ENCODE peak calls at places on chromosome 11, in seven cellular contexts. A, L, W, D, M, Z and V are unnamed samples.
A peak's percentile ranks its signal among the peaks of the same experiment; 100 is the strongest.

GRCh38 chr11:111512296-111513239 is at the start of gene BTG4:
- DNase-seq in A (no peak), L (peak; percentile 43), W (peak; percentile 75), D (no peak), M (no peak), Z (peak; percentile 51), V (no peak)

GRCh38 chr11:67732045-67732787 is 57.8 kb upstream of the ALDH3B2 start:
- DNase-seq in A (no peak), L (peak; percentile 22), W (peak; percentile 78), D (peak; percentile 33), M (peak; percentile 6), Z (no peak), V (no peak)

GRCh38 chr11:66478823-66479740 is 1.2 kb upstream of the DPP3 start:
- DNase-seq in A (peak; percentile 65), L (peak; percentile 72), W (peak; percentile 84), D (peak; percentile 55), M (no peak), Z (peak; percentile 81), V (no peak)

GRCh38 chr11:115051938-115052590 is 373.7 kb downstream of the NXPE2 start:
- DNase-seq in A (no peak), L (no peak), W (no peak), D (no peak), M (no peak), Z (no peak), V (no peak)

GRCh38 chr11:43962383-43962969 is 20.0 kb downstream of the C11orf96 start:
- DNase-seq in A (no peak), L (no peak), W (no peak), D (no peak), M (no peak), Z (no peak), V (no peak)

GRCh38 chr11:16382638-16383380 is 26.5 kb upstream of the SOX6 start:
- DNase-seq in A (no peak), L (no peak), W (no peak), D (no peak), M (no peak), Z (no peak), V (no peak)

GRCh38 chr11:110433393-110434333 is 3.9 kb downstream of the FDX1 start:
- DNase-seq in A (peak; percentile 47), L (peak; percentile 41), W (no peak), D (no peak), M (no peak), Z (no peak), V (no peak)

GRCh38 chr11:6618117-6619020 is 853 bp downstream of the TPP1 start:
- DNase-seq in A (peak; percentile 98), L (no peak), W (peak; percentile 76), D (no peak), M (peak; percentile 65), Z (peak; percentile 85), V (peak; percentile 92)

GRCh38 chr11:128187829-128188228 is 399.5 kb downstream of the ETS1 start:
- DNase-seq in A (no peak), L (no peak), W (no peak), D (no peak), M (no peak), Z (no peak), V (no peak)

GRCh38 chr11:108278546-108278945 is 55.7 kb downstream of the ATM start:
- DNase-seq in A (peak; percentile 3), L (no peak), W (no peak), D (no peak), M (no peak), Z (no peak), V (no peak)

GRCh38 chr11:65915821-65916251 is 3.0 kb downstream of the C11orf68 start:
- DNase-seq in A (peak; percentile 96), L (no peak), W (peak; percentile 90), D (peak; percentile 59), M (no peak), Z (peak; percentile 97), V (peak; percentile 85)

GRCh38 chr11:18144243-18144642 is 11.9 kb downstream of the MRGPRX3 start:
- DNase-seq in A (no peak), L (no peak), W (no peak), D (no peak), M (no peak), Z (no peak), V (no peak)

GRCh38 chr11:18145837-18146236 is 13.5 kb downstream of the MRGPRX3 start:
- DNase-seq in A (no peak), L (no peak), W (no peak), D (no peak), M (no peak), Z (no peak), V (no peak)

GRCh38 chr11:18140145-18140544 is 7.8 kb downstream of the MRGPRX3 start:
- DNase-seq in A (no peak), L (no peak), W (no peak), D (no peak), M (no peak), Z (no peak), V (no peak)

DNA sequence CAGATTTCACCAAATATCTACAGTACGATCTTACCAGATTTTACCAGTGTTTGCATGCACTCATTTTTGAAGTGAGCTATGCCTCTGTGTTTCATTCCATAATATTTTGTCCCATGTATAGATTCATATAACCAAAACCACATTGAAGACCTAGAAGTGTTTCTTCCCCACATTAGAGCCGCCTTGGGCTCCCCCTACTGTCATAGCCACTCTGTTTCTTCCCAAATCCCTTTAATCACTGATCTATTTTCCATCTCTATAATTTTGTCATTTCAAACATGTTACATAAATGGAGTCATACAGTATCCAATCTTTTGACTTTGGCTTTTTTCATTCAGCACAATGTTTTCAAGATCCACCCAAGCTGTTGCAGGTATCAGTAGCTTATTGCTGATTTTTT is 12.7 kb downstream of the MRGPRX3 start:
- DNase-seq in A (peak; percentile 13), L (no peak), W (no peak), D (no peak), M (no peak), Z (no peak), V (no peak)
- TF ChIP-seq CTCF in A (peak; percentile 46), L (no peak), W (no peak), D (no peak), M (no peak), Z (no peak), V (no peak)

DNA sequence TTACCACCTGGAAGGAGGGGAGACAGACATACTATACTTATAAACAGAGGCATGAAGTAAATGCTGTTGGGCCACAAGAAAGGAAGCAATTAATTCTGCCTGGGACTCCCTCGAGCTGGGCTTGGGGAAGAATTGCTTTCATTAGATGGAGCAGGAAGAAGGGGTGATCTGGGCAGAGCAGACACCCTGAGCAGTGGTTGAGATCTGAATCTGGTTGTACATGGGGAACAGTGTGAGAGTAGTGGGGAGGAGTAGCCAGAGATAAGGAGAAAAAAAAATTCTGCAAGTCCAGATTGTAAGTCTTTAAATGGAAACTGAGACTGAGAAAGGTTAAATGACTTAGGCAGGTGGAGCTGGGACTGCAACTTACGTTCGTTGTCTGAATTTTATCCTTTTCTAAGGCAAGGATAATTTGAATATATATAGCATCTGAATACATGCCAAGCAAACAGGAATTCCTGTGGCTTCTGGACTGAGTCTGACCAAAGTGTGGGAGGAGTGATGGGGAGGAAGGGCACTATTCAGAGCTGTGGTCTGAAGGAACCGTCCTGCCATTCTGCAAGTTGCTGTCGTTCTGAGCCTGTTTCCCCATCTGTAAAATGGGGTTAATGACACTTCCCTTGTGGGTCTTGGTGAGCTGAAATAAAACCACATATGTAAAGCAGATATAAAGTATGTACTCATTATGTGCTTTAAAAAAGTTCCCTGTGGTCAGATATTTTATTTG is 7.9 kb downstream of the NCAM1 start:
- DNase-seq in A (peak; percentile 81), L (no peak), W (no peak), D (no peak), M (no peak), Z (no peak), V (no peak)
- TF ChIP-seq CTCF in A (no peak), L (no peak), W (no peak), D (no peak), M (no peak), Z (no peak), V (no peak)

GRCh38 chr11:396511-396947 is 2.5 kb downstream of the PKP3 start:
- DNase-seq in A (no peak), L (no peak), W (no peak), D (no peak), M (no peak), Z (no peak), V (no peak)
- TF ChIP-seq CTCF in A (no peak), L (no peak), W (no peak), D (no peak), M (no peak), Z (no peak), V (no peak)

DNA sequence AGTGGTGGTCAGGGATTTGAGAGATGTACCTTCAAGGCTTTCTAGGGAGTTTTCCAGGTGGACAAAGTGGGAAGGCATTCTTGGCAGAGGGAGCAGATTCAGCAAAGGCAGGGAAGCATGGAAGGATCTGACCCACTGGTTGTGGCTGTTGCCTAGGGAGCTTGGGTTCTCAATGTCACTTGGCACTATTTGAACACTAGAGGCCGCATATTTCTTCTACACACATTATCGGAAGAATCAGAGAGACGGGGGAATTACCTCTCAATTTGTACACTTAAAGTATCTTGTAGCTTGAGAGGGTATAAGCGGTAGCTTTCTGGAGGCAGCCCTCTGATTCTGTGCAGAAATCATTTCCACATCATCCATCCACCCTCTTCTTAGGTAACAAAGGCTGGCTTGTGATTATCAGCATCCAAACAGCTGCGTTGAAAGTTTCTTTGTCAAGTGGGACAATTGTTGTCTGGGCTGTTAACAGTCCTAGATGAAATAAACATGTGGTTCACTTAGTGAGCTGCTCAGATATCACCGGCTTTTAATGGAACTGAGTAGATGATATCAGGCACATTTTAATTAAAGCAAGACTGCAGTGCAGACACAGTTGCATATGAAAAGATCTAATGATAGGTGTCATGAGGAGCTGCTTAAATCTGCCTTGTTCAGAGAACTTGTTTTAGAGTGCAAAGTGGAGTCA is 2.6 kb downstream of the NELL1 start:
- DNase-seq in A (peak; percentile 12), L (peak; percentile 38), W (no peak), D (no peak), M (no peak), Z (no peak), V (no peak)
- TF ChIP-seq CTCF in A (peak; percentile 24), L (no peak), W (no peak), D (no peak), M (no peak), Z (no peak), V (no peak)

GRCh38 chr11:32334822-32335221 is 100.5 kb downstream of the WT1 start:
- DNase-seq in A (peak; percentile 24), L (peak; percentile 18), W (no peak), D (no peak), M (no peak), Z (no peak), V (no peak)
- TF ChIP-seq CTCF in A (peak; percentile 18), L (no peak), W (no peak), D (no peak), M (no peak), Z (no peak), V (peak; percentile 25)

DNA sequence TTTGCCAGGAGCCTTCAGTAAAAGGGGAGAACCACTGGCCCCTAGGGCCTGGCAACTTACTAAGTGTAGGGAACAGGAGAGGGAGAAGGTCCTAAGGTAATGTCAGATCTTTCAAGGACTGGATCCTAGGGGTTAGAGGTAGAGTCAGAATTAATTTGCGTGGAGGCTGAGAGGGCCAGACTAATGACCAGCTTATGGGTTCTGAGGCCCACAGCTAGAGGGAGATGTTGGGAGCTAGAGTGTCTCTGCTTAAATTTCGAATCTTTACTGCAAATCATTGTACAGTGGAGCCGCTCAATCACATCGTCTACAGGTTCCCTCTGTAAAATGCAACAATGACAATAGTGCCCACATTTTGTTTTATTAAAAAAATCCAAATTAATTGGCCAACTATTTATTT is 31.4 kb downstream of the CLMP start:
- DNase-seq in A (no peak), L (no peak), W (no peak), D (no peak), M (no peak), Z (no peak), V (no peak)
- TF ChIP-seq CTCF in A (peak; percentile 13), L (no peak), W (no peak), D (no peak), M (no peak), Z (no peak), V (no peak)

GRCh38 chr11:17554487-17554886 is 7.4 kb downstream of the OTOG start:
- DNase-seq in A (no peak), L (no peak), W (no peak), D (no peak), M (no peak), Z (no peak), V (no peak)
- TF ChIP-seq CTCF in A (peak; percentile 1), L (no peak), W (no peak), D (no peak), M (no peak), Z (no peak), V (no peak)